ENCODE peak calls at places on chromosomes 6 and 20, in five cellular contexts. X is G401, O is AG09309, Q is ACHN, R is choroid plexus epithelial cell. E is an unnamed sample.

GRCh38 chr20:4225778-4226177 is 210.4 kb upstream of the RNF24 start:
- DNase-seq in X (no peak), Q (peak), R (peak), O (peak), E (peak)

GRCh38 chr6:109456283-109456583 is 661 bp upstream of the MICAL1 start:
- DNase-seq in X (no peak), Q (no peak), O (no peak), R (no peak), E (no peak)

GRCh38 chr6:157647261-157647915 is 175.7 kb upstream of the SNX9 start:
- DNase-seq in Q (no peak), R (no peak), X (no peak), O (no peak), E (no peak)

GRCh38 chr20:13868331-13868730 is 83.5 kb downstream of the NDUFAF5 start:
- DNase-seq in Q (no peak), O (peak), X (no peak), R (peak), E (no peak)

GRCh38 chr6:44776344-44776743 is 388.8 kb downstream of the CDC5L start:
- DNase-seq in X (no peak), Q (no peak), R (no peak), O (no peak), E (no peak)

GRCh38 chr20:7358670-7359069 is 581.6 kb downstream of the HAO1 start:
- DNase-seq in R (no peak), O (no peak), X (no peak), Q (no peak), E (no peak)

GRCh38 chr6:11600251-11600650 is 62.7 kb downstream of the TMEM170B start:
- DNase-seq in R (no peak), Q (no peak), O (no peak), X (no peak), E (no peak)

GRCh38 chr6:83019741-83020140 is 45.9 kb downstream of the UBE3D start:
- DNase-seq in O (no peak), Q (no peak), R (no peak), X (no peak), E (no peak)

GRCh38 chr6:8155259-8156012 is 53.1 kb upstream of the EEF1E1 start:
- DNase-seq in O (no peak), Q (no peak), R (no peak), X (no peak), E (no peak)

GRCh38 chr20:37804584-37805566 is 98.1 kb upstream of the VSTM2L start:
- DNase-seq in Q (no peak), O (no peak), X (no peak), R (peak), E (no peak)

E was measured in non-pigmented ciliary epithelial cell.